ENCODE peak calls at places on chromosomes 4 and X, in seven cellular contexts. S, M, U, Q, C, E and W are unnamed samples.

GRCh38 chr4:107740950-107741701 is 21.1 kb upstream of the PAPSS1 start:
- DNase-seq in S (peak), M (no peak), U (no peak), Q (peak), C (peak), E (peak), W (no peak)

GRCh38 chr4:188714907-188715306 is 575.7 kb downstream of the TRIML1 start:
- DNase-seq in S (no peak), M (no peak), U (no peak), Q (no peak), C (no peak), E (peak), W (no peak)

GRCh38 chrX:130788786-130789581 is 114.0 kb downstream of the ENOX2 start:
- DNase-seq in S (no peak), M (no peak), U (no peak), Q (no peak), C (no peak), E (no peak), W (no peak)

GRCh38 chr4:22115262-22115661 is 166.7 kb upstream of the KCNIP4 start:
- DNase-seq in S (no peak), M (no peak), U (no peak), Q (no peak), C (no peak), E (no peak), W (no peak)

GRCh38 chr4:122898370-122899150 is 23.8 kb downstream of the NUDT6 start:
- DNase-seq in S (no peak), M (no peak), U (no peak), Q (peak), C (no peak), E (peak), W (no peak)

GRCh38 chr4:7771541-7772507 is 167.8 kb downstream of the AFAP1 start:
- DNase-seq in S (no peak), M (no peak), U (no peak), Q (no peak), C (peak), E (no peak), W (no peak)

GRCh38 chr4:113444386-113444785 is 317.2 kb downstream of the CAMK2D start:
- DNase-seq in S (no peak), M (no peak), U (no peak), Q (peak), C (no peak), E (peak), W (no peak)

GRCh38 chr4:3492741-3493719 is 29.9 kb downstream of the DOK7 start:
- DNase-seq in S (no peak), M (no peak), U (no peak), Q (no peak), C (no peak), E (no peak), W (no peak)

GRCh38 chr4:139912423-139912822 is 241.6 kb downstream of the MAML3 start:
- DNase-seq in S (no peak), M (no peak), U (no peak), Q (no peak), C (no peak), E (no peak), W (no peak)

GRCh38 chr4:61210186-61210939 is 10.2 kb downstream of the ADGRL3 start:
- DNase-seq in S (no peak), M (no peak), U (no peak), Q (peak), C (no peak), E (no peak), W (no peak)

GRCh38 chrX:24025741-24026402 is 1.1 kb downstream of the KLHL15 start:
- DNase-seq in S (no peak), M (no peak), U (no peak), Q (peak), C (peak), E (peak), W (no peak)

GRCh38 chrX:119552508-119552907 is 12.7 kb downstream of the STEEP1 start:
- DNase-seq in S (no peak), M (no peak), U (no peak), Q (peak), C (no peak), E (no peak), W (no peak)

GRCh38 chrX:112967341-112967740 is 126.7 kb upstream of the AMOT start:
- DNase-seq in S (no peak), M (no peak), U (no peak), Q (no peak), C (no peak), E (peak), W (no peak)

GRCh38 chr4:38324861-38325451 is 339.0 kb upstream of the KLF3 start:
- DNase-seq in S (no peak), M (no peak), U (peak), Q (no peak), C (no peak), E (no peak), W (no peak)

GRCh38 chr4:16450724-16451123 is 224.5 kb upstream of the TAPT1 start:
- DNase-seq in S (no peak), M (no peak), U (no peak), Q (no peak), C (no peak), E (no peak), W (no peak)

GRCh38 chr4:102388636-102389035 is 43.4 kb upstream of the SLC39A8 start:
- DNase-seq in S (no peak), M (no peak), U (no peak), Q (peak), C (no peak), E (peak), W (no peak)

GRCh38 chrX:13581554-13581953 is 12.2 kb downstream of the EGFL6 start:
- DNase-seq in S (no peak), M (no peak), U (no peak), Q (no peak), C (no peak), E (no peak), W (no peak)

GRCh38 chr4:83082777-83083176 is 31.8 kb downstream of the PLAC8 start:
- DNase-seq in S (no peak), M (no peak), U (no peak), Q (peak), C (no peak), E (peak), W (no peak)

GRCh38 chr4:85243857-85244256 is 231.1 kb upstream of the ARHGAP24 start:
- DNase-seq in S (no peak), M (no peak), U (no peak), Q (peak), C (no peak), E (no peak), W (no peak)
- TF ChIP-seq CTCF in S (no peak), M (no peak), U (no peak), Q (no peak), C (no peak), E (no peak), W (no peak)

GRCh38 chrX:40867352-40867751 is 132.0 kb upstream of the MED14 start:
- DNase-seq in S (no peak), M (no peak), U (no peak), Q (peak), C (no peak), E (peak), W (no peak)

GRCh38 chrX:40866878-40867277 is 131.5 kb upstream of the MED14 start:
- DNase-seq in S (no peak), M (no peak), U (no peak), Q (no peak), C (no peak), E (peak), W (no peak)

GRCh38 chrX:40868868-40869267 is 133.5 kb upstream of the MED14 start:
- DNase-seq in S (no peak), M (no peak), U (no peak), Q (no peak), C (no peak), E (no peak), W (no peak)

GRCh38 chrX:40871385-40872082 is 136.2 kb upstream of the MED14 start:
- DNase-seq in S (no peak), M (no peak), U (no peak), Q (peak), C (no peak), E (peak), W (no peak)
- TF ChIP-seq CTCF in S (no peak), M (no peak), U (no peak), Q (peak), C (no peak), E (no peak), W (no peak)

GRCh38 chr4:118849867-118850812 is 14.2 kb upstream of the SEC24D start:
- DNase-seq in S (no peak), M (no peak), U (no peak), Q (peak), C (no peak), E (peak), W (no peak)
- TF ChIP-seq CTCF in S (no peak), M (no peak), U (no peak), Q (no peak), C (no peak), E (no peak), W (no peak)

GRCh38 chrX:9935436-9935835 is 31.7 kb upstream of the CLDN34 start:
- DNase-seq in S (no peak), M (no peak), U (no peak), Q (no peak), C (no peak), E (no peak), W (no peak)
- TF ChIP-seq CTCF in S (no peak), M (no peak), U (no peak), Q (no peak), C (no peak), E (peak), W (no peak)

GRCh38 chr4:168708108-168708507 is 211.3 kb downstream of the PALLD start:
- DNase-seq in S (no peak), M (no peak), U (no peak), Q (peak), C (no peak), E (peak), W (no peak)

GRCh38 chr4:168711197-168712120 is 214.6 kb downstream of the PALLD start:
- DNase-seq in S (no peak), M (no peak), U (no peak), Q (no peak), C (no peak), E (peak), W (no peak)

GRCh38 chr4:168712316-168712855 is 215.5 kb downstream of the PALLD start:
- DNase-seq in S (no peak), M (no peak), U (no peak), Q (no peak), C (no peak), E (no peak), W (no peak)

GRCh38 chr4:168713193-168713592 is 216.3 kb downstream of the PALLD start:
- DNase-seq in S (no peak), M (no peak), U (no peak), Q (no peak), C (no peak), E (no peak), W (no peak)

GRCh38 chr4:168710353-168710946 is 213.6 kb downstream of the PALLD start:
- DNase-seq in S (no peak), M (no peak), U (no peak), Q (peak), C (no peak), E (peak), W (no peak)
- TF ChIP-seq CTCF in S (no peak), M (peak), U (no peak), Q (peak), C (no peak), E (peak), W (peak)

GRCh38 chr4:55736605-55737183 is 82.9 kb upstream of the EXOC1L start:
- DNase-seq in S (no peak), M (no peak), U (no peak), Q (peak), C (no peak), E (peak), W (no peak)
- TF ChIP-seq CTCF in S (peak), M (peak), U (peak), Q (peak), C (no peak), E (peak), W (peak)

GRCh38 chrX:100368167-100368566 is 41.9 kb downstream of the PCDH19 start:
- DNase-seq in S (no peak), M (no peak), U (no peak), Q (peak), C (no peak), E (no peak), W (no peak)
- TF ChIP-seq CTCF in S (no peak), M (peak), U (no peak), Q (peak), C (no peak), E (peak), W (peak)

GRCh38 chrX:14875624-14876023 is 2.4 kb downstream of the MOSPD2 start:
- DNase-seq in S (no peak), M (no peak), U (no peak), Q (no peak), C (no peak), E (no peak), W (no peak)
- TF ChIP-seq CTCF in S (no peak), M (no peak), U (no peak), Q (no peak), C (no peak), E (no peak), W (no peak)